ENCODE peak calls at places on chromosomes 6 and 20, in five cellular contexts. C, E, G, H and Y are unnamed samples.

GRCh38 chr6:143542915-143543314 is 31.4 kb upstream of the FUCA2 start:
- DNase-seq in C (no peak), E (no peak), G (no peak), H (no peak), Y (no peak)

GRCh38 chr6:26607434-26608230 is 10.9 kb downstream of the ABT1 start:
- DNase-seq in C (peak), E (no peak), G (peak), H (peak), Y (no peak)

GRCh38 chr6:73577605-73578160 is 56.9 kb upstream of the EEF1A1 start:
- DNase-seq in C (no peak), E (no peak), G (no peak), H (no peak), Y (no peak)

GRCh38 chr6:121791396-121792315 is 356.2 kb downstream of the GJA1 start:
- DNase-seq in C (peak), E (no peak), G (peak), H (no peak), Y (no peak)

GRCh38 chr6:25468881-25469280 is 183.1 kb upstream of the SCGN start:
- DNase-seq in C (no peak), E (no peak), G (no peak), H (no peak), Y (no peak)

GRCh38 chr6:75296811-75297779 is 12.5 kb upstream of the TMEM30A start:
- DNase-seq in C (peak), E (no peak), G (peak), H (no peak), Y (no peak)

GRCh38 chr6:24357336-24358218 is at the start of gene DCDC2:
- DNase-seq in C (peak), E (peak), G (peak), H (peak), Y (no peak)

GRCh38 chr6:160348209-160348551 is at the start of gene SLC22A3:
- DNase-seq in C (no peak), E (peak), G (peak), H (no peak), Y (no peak)

GRCh38 chr6:159068904-159069578 is 24.2 kb upstream of the TAGAP start:
- DNase-seq in C (no peak), E (no peak), G (peak), H (no peak), Y (no peak)

GRCh38 chr6:14612016-14612415 is 494.4 kb downstream of the CD83 start:
- DNase-seq in C (no peak), E (no peak), G (no peak), H (no peak), Y (no peak)

GRCh38 chr6:73477407-73477806 is 15.9 kb downstream of the MTO1 start:
- DNase-seq in C (no peak), E (no peak), G (no peak), H (no peak), Y (no peak)

GRCh38 chr6:28603920-28604319 is 78.2 kb downstream of the GPX5 start:
- DNase-seq in C (no peak), E (no peak), G (peak), H (no peak), Y (no peak)

GRCh38 chr6:28607990-28608389 is 82.3 kb downstream of the GPX5 start:
- DNase-seq in C (no peak), E (no peak), G (no peak), H (no peak), Y (no peak)

GRCh38 chr6:28609672-28610071 is 84.0 kb downstream of the GPX5 start:
- DNase-seq in C (no peak), E (no peak), G (no peak), H (no peak), Y (no peak)

GRCh38 chr6:28606424-28607391 is 81.0 kb downstream of the GPX5 start:
- DNase-seq in C (peak), E (no peak), G (peak), H (no peak), Y (no peak)
- TF ChIP-seq CTCF in C (peak), E (peak), G (peak), H (no peak), Y (no peak)

DNA sequence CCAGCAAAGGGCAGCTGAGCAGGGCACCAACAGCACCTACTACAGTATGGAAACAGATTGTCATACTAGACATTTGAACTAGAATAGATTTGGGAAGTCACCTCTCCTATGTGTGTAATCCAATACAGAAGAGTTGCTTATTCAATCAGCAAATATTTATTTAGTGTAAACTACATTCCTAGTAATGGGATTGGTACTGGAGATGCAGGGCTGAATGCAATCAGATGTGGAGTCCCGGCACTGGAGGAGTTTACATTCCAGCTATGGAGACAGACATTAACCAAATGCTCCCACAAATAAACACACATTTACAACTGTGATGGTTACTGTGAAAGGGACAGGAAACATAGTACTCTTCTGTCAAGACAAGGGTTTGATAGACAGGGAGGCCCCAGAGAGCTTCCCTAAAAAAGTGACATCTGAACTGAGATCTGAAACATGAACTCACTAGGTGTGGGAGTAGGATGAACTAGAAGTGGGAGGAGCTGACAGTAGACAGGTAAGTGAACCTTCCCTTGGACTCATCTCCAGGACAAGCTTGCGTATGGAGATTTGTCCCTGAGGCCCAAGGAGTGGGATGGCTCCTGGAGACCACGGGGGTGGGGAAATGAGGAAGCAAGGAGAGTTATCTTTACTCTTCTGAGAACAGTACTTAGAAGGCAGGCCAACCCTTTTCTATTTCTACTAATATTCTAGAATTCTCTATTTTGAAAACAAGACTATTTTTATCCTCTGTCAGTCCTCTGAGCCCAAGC is 420.5 kb downstream of the MAFB start:
- DNase-seq in C (no peak), E (no peak), G (no peak), H (no peak), Y (no peak)
- TF ChIP-seq CTCF in C (no peak), E (no peak), G (no peak), H (no peak), Y (no peak)

GRCh38 chr6:1123406-1123805 is 188.5 kb upstream of the FOXQ1 start:
- DNase-seq in C (no peak), E (no peak), G (no peak), H (no peak), Y (no peak)
- TF ChIP-seq CTCF in C (no peak), E (no peak), G (no peak), H (no peak), Y (no peak)

DNA sequence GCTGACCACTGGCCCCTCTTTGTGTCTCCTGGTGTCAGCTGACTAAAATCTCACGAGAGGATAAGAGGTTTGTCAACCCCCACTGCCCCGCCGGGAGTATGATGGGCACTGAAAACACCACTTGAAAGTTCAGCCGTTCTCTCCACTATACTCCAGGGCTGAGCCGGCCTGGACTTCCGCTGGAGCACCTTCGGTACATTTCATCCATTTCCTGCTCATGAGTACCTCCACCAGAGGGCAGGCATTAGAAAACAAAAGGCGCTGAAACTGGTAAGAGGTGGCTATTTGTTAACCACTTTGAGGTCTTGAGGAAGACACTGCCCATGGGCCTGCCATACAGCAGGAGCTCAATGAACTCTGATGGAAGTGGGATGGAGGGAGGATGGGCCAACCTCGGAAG is 17.9 kb upstream of the ANKRD60 start:
- DNase-seq in C (peak), E (no peak), G (peak), H (no peak), Y (no peak)
- TF ChIP-seq CTCF in C (peak), E (no peak), G (peak), H (no peak), Y (no peak)

DNA sequence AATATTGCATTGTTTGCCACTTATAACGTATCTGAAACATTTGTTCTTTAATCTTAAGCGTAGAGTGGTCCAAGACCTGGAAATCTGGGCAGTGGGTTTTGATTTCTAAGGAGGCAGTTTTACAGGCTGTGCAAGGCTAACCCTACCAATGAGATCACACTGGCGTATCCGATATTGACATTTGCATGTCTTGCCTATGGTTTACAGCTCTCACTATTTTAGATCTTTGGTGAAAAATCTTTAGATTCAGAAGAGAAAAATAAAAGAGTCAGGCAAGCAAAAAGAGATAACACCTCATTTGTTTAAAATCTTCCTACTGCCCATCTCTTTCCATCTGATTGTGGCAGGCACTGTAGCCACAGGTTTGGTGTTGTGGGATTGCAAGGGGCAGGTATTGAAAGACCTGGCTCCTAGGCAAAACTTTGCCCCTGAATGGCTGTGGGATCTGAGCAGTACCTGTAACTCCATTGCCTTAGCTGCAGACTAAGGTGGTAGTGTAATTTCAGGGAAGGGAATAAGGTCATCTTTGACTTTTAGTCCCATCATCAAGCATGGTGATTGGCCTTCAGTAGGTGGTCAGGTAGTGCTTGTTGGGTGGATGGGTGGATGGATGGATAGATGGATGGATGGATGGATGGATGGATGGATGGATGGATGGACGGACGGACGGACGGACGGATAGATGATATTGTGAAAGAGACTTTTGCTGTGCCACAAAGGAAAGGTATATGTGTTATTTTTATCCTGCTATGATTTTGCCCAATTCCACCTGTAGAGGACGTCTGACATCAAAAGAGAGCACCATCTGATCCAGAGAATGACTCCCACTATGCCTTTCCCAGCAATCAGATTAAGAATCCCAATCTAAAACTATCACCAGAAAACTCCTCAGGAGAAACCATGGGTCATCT is 1.9 kb downstream of the TNFAIP3 start:
- DNase-seq in C (no peak), E (no peak), G (no peak), H (no peak), Y (no peak)
- TF ChIP-seq CTCF in C (no peak), E (no peak), G (no peak), H (no peak), Y (no peak)